ENCODE peak calls at places on chromosomes 11 and 22, in eight cellular contexts. One of them, this sample, is unnamed.

GRCh38 chr11:96169250-96169649 is 173.7 kb downstream of the MAML2 start:
- DNase-seq in activated CD4-positive, alpha-beta T cell treated with anti-CD3 and anti-CD28 coated beads, Interleukin-2, amount 50 U/mL, for 48 hours: no peak
- DNase-seq in Daoy: no peak
- DNase-seq in Peyer's patch: no peak
- DNase-seq in lower lobe of right lung: no peak
- DNase-seq in activated naive CD4-positive, alpha-beta T cell treated with anti-CD3 and anti-CD28 coated beads for 36 hours: no peak
- DNase-seq in mesenteric fat pad: no peak
- DNase-seq in colonic mucosa: no peak
- DNase-seq in this sample: no peak

GRCh38 chr11:21426931-21427330 is 757.5 kb downstream of the NELL1 start:
- DNase-seq in activated CD4-positive, alpha-beta T cell treated with anti-CD3 and anti-CD28 coated beads, Interleukin-2, amount 50 U/mL, for 48 hours: no peak
- DNase-seq in Daoy: no peak
- DNase-seq in Peyer's patch: no peak
- DNase-seq in lower lobe of right lung: no peak
- DNase-seq in activated naive CD4-positive, alpha-beta T cell treated with anti-CD3 and anti-CD28 coated beads for 36 hours: no peak
- DNase-seq in mesenteric fat pad: no peak
- DNase-seq in colonic mucosa: no peak
- DNase-seq in this sample: no peak

GRCh38 chr11:57312511-57313021 is 12.2 kb downstream of the TNKS1BP1 start:
- DNase-seq in activated CD4-positive, alpha-beta T cell treated with anti-CD3 and anti-CD28 coated beads, Interleukin-2, amount 50 U/mL, for 48 hours: no peak
- DNase-seq in Daoy: no peak
- DNase-seq in Peyer's patch: no peak
- DNase-seq in lower lobe of right lung: no peak
- DNase-seq in activated naive CD4-positive, alpha-beta T cell treated with anti-CD3 and anti-CD28 coated beads for 36 hours: no peak
- DNase-seq in mesenteric fat pad: no peak
- DNase-seq in colonic mucosa: peak; percentile 44
- DNase-seq in this sample: no peak

GRCh38 chr11:75718406-75719088 is 909 bp downstream of the MOGAT2 start:
- DNase-seq in activated CD4-positive, alpha-beta T cell treated with anti-CD3 and anti-CD28 coated beads, Interleukin-2, amount 50 U/mL, for 48 hours: no peak
- DNase-seq in Daoy: no peak
- DNase-seq in Peyer's patch: no peak
- DNase-seq in lower lobe of right lung: no peak
- DNase-seq in activated naive CD4-positive, alpha-beta T cell treated with anti-CD3 and anti-CD28 coated beads for 36 hours: no peak
- DNase-seq in mesenteric fat pad: no peak
- DNase-seq in colonic mucosa: no peak
- DNase-seq in this sample: peak; percentile 60

GRCh38 chr22:46897246-46897623 is 134.8 kb downstream of the TBC1D22A start:
- DNase-seq in activated CD4-positive, alpha-beta T cell treated with anti-CD3 and anti-CD28 coated beads, Interleukin-2, amount 50 U/mL, for 48 hours: no peak
- DNase-seq in Daoy: no peak
- DNase-seq in Peyer's patch: no peak
- DNase-seq in lower lobe of right lung: no peak
- DNase-seq in activated naive CD4-positive, alpha-beta T cell treated with anti-CD3 and anti-CD28 coated beads for 36 hours: no peak
- DNase-seq in mesenteric fat pad: peak; percentile 28
- DNase-seq in colonic mucosa: no peak
- DNase-seq in this sample: peak; percentile 16

GRCh38 chr22:28023036-28023435 is 104.0 kb upstream of the PITPNB start:
- DNase-seq in activated CD4-positive, alpha-beta T cell treated with anti-CD3 and anti-CD28 coated beads, Interleukin-2, amount 50 U/mL, for 48 hours: no peak
- DNase-seq in Daoy: no peak
- DNase-seq in Peyer's patch: peak; percentile 36
- DNase-seq in lower lobe of right lung: no peak
- DNase-seq in activated naive CD4-positive, alpha-beta T cell treated with anti-CD3 and anti-CD28 coated beads for 36 hours: no peak
- DNase-seq in mesenteric fat pad: peak; percentile 75
- DNase-seq in colonic mucosa: peak; percentile 13
- DNase-seq in this sample: no peak

GRCh38 chr22:25197335-25197734 is 2.3 kb upstream of the CRYBB3 start:
- DNase-seq in activated CD4-positive, alpha-beta T cell treated with anti-CD3 and anti-CD28 coated beads, Interleukin-2, amount 50 U/mL, for 48 hours: no peak
- DNase-seq in Daoy: no peak
- DNase-seq in Peyer's patch: no peak
- DNase-seq in lower lobe of right lung: no peak
- DNase-seq in activated naive CD4-positive, alpha-beta T cell treated with anti-CD3 and anti-CD28 coated beads for 36 hours: no peak
- DNase-seq in mesenteric fat pad: no peak
- DNase-seq in colonic mucosa: no peak
- DNase-seq in this sample: no peak

GRCh38 chr11:72669527-72669926 is 4.7 kb downstream of the PDE2A start:
- DNase-seq in activated CD4-positive, alpha-beta T cell treated with anti-CD3 and anti-CD28 coated beads, Interleukin-2, amount 50 U/mL, for 48 hours: peak; percentile 27
- DNase-seq in Daoy: no peak
- DNase-seq in Peyer's patch: no peak
- DNase-seq in lower lobe of right lung: no peak
- DNase-seq in activated naive CD4-positive, alpha-beta T cell treated with anti-CD3 and anti-CD28 coated beads for 36 hours: no peak
- DNase-seq in mesenteric fat pad: no peak
- DNase-seq in colonic mucosa: no peak
- DNase-seq in this sample: no peak

GRCh38 chr11:2498750-2499149 is 53.9 kb downstream of the KCNQ1 start:
- DNase-seq in activated CD4-positive, alpha-beta T cell treated with anti-CD3 and anti-CD28 coated beads, Interleukin-2, amount 50 U/mL, for 48 hours: no peak
- DNase-seq in Daoy: no peak
- DNase-seq in Peyer's patch: no peak
- DNase-seq in lower lobe of right lung: no peak
- DNase-seq in activated naive CD4-positive, alpha-beta T cell treated with anti-CD3 and anti-CD28 coated beads for 36 hours: no peak
- DNase-seq in mesenteric fat pad: no peak
- DNase-seq in colonic mucosa: no peak
- DNase-seq in this sample: no peak